ENCODE peak calls at places on chromosomes 3 and 15, in ten cellular contexts. F is upper lobe of left lung, C is tibial nerve, Y is body of pancreas, B is HCT116, A is K562, D is sigmoid colon, W is gastrocnemius medialis, I is heart left ventricle, Z is transverse colon. V is an unnamed sample. For H3K4me1 and H3K27me3, the result is how much of the 10 kb centered on the place peaks cover.

GRCh38 chr3:173921741-173922140 is 524.2 kb downstream of the NLGN1 start:
- DNase-seq in D (no peak), C (no peak), Z (no peak), A (no peak), Y (no peak), I (no peak), W (no peak), B (no peak), F (no peak), V (no peak)

GRCh38 chr3:52280046-52280445 is 1.6 kb upstream of the WDR82 start:
- DNase-seq in Z (no peak), W (no peak), D (no peak), I (no peak), C (no peak), F (no peak), B (no peak), Y (no peak), A (peak), V (no peak)

GRCh38 chr3:16456784-16457415 is 56.6 kb downstream of the RFTN1 start:
- DNase-seq in C (no peak), B (no peak), Z (peak), D (no peak), F (no peak), A (no peak), W (no peak), Y (no peak), I (peak), V (no peak)

GRCh38 chr3:189629803-189630455 is 1.3 kb upstream of the TP63 start:
- DNase-seq in D (no peak), Z (no peak), Y (peak), C (peak), F (no peak), W (no peak), A (no peak), I (peak), B (no peak), V (no peak)

GRCh38 chr15:45151998-45152828 is 22.4 kb downstream of the DUOX1 start:
- DNase-seq in W (no peak), A (no peak), B (no peak), Y (no peak), D (no peak), I (no peak), Z (no peak), F (peak), C (no peak), V (no peak)

GRCh38 chr15:88894348-88894818 is 961 bp downstream of the HAPLN3 start:
- DNase-seq in D (no peak), Z (peak), C (no peak), W (peak), Y (peak), F (peak), I (no peak), A (peak), B (no peak), V (no peak)

GRCh38 chr3:16300282-16300681 is 35.3 kb downstream of the OXNAD1 start:
- DNase-seq in Y (no peak), I (no peak), W (no peak), Z (no peak), B (no peak), D (no peak), C (no peak), F (no peak), A (no peak), V (no peak)

GRCh38 chr3:72158639-72159005 is 373.7 kb upstream of the PROK2 start:
- DNase-seq in Y (no peak), Z (no peak), A (no peak), C (no peak), B (no peak), D (no peak), W (no peak), I (no peak), F (no peak), V (no peak)

GRCh38 chr3:62371735-62372591 is 1.4 kb downstream of the FEZF2 start:
- DNase-seq in A (no peak), Y (no peak), D (no peak), W (no peak), Z (no peak), B (no peak), F (peak), C (no peak), I (no peak), V (no peak)

GRCh38 chr3:112682361-112682760 is 41.4 kb upstream of the CCDC80 start:
- DNase-seq in D (no peak), C (no peak), B (no peak), F (no peak), I (no peak), Y (no peak), W (no peak), A (no peak), Z (no peak), V (no peak)

GRCh38 chr15:76337047-76337738 is 620 bp downstream of the ISL2 start:
- DNase-seq in A (peak), F (no peak), C (no peak), I (no peak), D (no peak), W (no peak), Z (peak), B (no peak), Y (no peak), V (no peak)

GRCh38 chr3:130963878-130964277 is 62.7 kb downstream of the ASTE1 start:
- DNase-seq in I (no peak), F (no peak), D (no peak), Z (no peak), B (peak), A (no peak), W (no peak), C (no peak), Y (no peak), V (no peak)

GRCh38 chr3:192835818-192836468 is 81.7 kb downstream of the MB21D2 start:
- DNase-seq in A (no peak), Z (peak), B (no peak), Y (no peak), W (no peak), D (peak), I (no peak), C (no peak), F (no peak), V (no peak)

GRCh38 chr3:9399746-9400145 is 2.3 kb downstream of the SETD5 start:
- DNase-seq in W (peak), D (peak), Y (peak), A (peak), Z (peak), B (peak), F (no peak), I (peak), C (peak), V (no peak)

GRCh38 chr15:74203914-74204431 is 1.4 kb upstream of the STRA6 start:
- DNase-seq in F (no peak), B (no peak), Y (no peak), I (no peak), D (no peak), C (peak), W (no peak), Z (no peak), A (peak), V (no peak)

GRCh38 chr3:118628704-118629341 is 405.8 kb downstream of the IGSF11 start:
- DNase-seq in W (no peak), B (peak), D (peak), Y (peak), Z (peak), F (no peak), C (peak), A (peak), I (peak), V (no peak)

GRCh38 chr15:88375234-88375926 is 91.8 kb downstream of the MRPL46 start:
- DNase-seq in Z (no peak), F (no peak), Y (no peak), C (no peak), I (no peak), D (no peak), B (no peak), W (no peak), A (peak), V (no peak)

GRCh38 chr15:99619712-99620111 is 53.9 kb downstream of the MEF2A start:
- DNase-seq in D (no peak), A (no peak), Y (no peak), F (no peak), W (no peak), C (no peak), Z (no peak), I (no peak), B (no peak), V (no peak)

GRCh38 chr3:54122802-54123537 is 618 bp downstream of the CACNA2D3 start:
- DNase-seq in D (no peak), A (no peak), W (no peak), B (no peak), Z (no peak), I (no peak), Y (no peak), C (no peak), F (peak), V (no peak)

GRCh38 chr15:72790302-72790955 is 6.9 kb upstream of the ADPGK start:
- DNase-seq in Y (no peak), W (no peak), B (no peak), C (no peak), F (no peak), A (no peak), I (no peak), D (no peak), Z (no peak), V (no peak)

GRCh38 chr3:128726691-128727031 is 678 bp downstream of the RAB7A start:
- DNase-seq in C (peak), F (no peak), Z (peak), B (no peak), I (peak), W (peak), D (peak), Y (peak), A (peak), V (peak)

GRCh38 chr15:58566029-58566428 is 134.2 kb downstream of the LIPC start:
- DNase-seq in Y (no peak), A (no peak), D (no peak), Z (no peak), B (no peak), C (no peak), I (no peak), F (no peak), W (no peak), V (no peak)

GRCh38 chr15:77538793-77539487 is 93.8 kb downstream of the LINGO1 start:
- DNase-seq in I (no peak), Y (peak), B (no peak), F (no peak), D (peak), A (no peak), C (no peak), Z (peak), W (no peak), V (no peak)

GRCh38 chr3:143736651-143737050 is 111.6 kb downstream of the SLC9A9 start:
- DNase-seq in Y (no peak), B (no peak), A (no peak), F (no peak), I (no peak), W (no peak), Z (no peak), D (no peak), C (no peak), V (no peak)

GRCh38 chr3:131812433-131812832 is 222.4 kb downstream of the CPNE4 start:
- DNase-seq in D (no peak), B (no peak), Y (no peak), A (no peak), F (no peak), I (no peak), C (no peak), W (no peak), Z (no peak), V (no peak)

GRCh38 chr3:135800071-135800549 is 165.4 kb upstream of the PPP2R3A start:
- DNase-seq in F (no peak), A (no peak), W (no peak), Z (no peak), B (no peak), D (no peak), C (no peak), Y (no peak), I (no peak), V (no peak)

GRCh38 chr3:16793321-16793720 is 91.4 kb upstream of the PLCL2 start:
- DNase-seq in Z (no peak), D (no peak), B (no peak), F (no peak), I (no peak), W (no peak), C (no peak), Y (no peak), A (no peak), V (no peak)

GRCh38 chr3:5226783-5227182 is 39.3 kb downstream of the EDEM1 start:
- DNase-seq in A (peak), D (no peak), I (no peak), F (no peak), C (no peak), W (no peak), Z (no peak), B (peak), Y (no peak), V (no peak)

GRCh38 chr3:49539659-49540560 is 14.4 kb upstream of the BSN start:
- DNase-seq in Z (peak), I (peak), W (peak), F (peak), B (peak), Y (peak), D (peak), C (peak), A (peak), V (peak)
- TF ChIP-seq POLR2A in Z (no peak), I (no peak), W (peak), F (no peak), B (no peak), Y (peak), D (peak), C (peak), A (peak), V (no peak)

DNA sequence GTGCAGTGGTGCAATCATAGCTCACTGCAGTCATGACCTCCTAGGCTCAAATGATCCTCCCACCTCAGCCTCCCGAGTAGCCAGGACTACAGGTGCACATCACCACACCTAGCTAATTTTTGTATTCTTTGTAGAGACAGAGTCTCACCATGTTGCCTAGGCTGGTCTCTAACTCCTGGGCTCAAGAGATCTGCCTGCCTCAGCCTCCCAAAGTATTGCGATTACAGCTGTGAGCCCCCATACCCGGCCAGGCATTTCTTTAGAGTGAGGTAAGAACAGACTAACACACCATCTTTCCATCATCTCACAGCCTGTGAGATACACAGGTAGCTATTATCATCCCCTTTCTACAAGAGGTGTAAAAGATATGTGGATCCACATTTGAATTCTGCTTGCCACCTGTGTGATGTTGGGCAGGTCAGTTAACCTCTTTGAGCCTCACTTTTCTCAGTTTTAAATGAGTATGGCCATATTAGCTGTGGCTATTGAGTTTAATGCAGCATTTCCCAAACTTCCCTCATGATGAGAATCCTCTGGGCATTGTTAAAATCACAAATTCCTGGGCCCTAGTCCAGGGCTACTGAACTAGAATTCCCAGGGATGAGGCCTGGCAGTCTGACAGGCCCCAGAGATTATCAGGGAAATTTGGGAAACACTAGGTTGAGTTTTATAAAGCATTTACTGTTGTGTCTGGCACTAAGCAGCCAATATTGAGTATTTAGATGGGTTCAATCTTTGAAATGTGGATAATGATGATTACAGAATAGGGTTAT is 46.0 kb downstream of the ANP32A start:
- DNase-seq in B (no peak), I (no peak), F (no peak), W (no peak), Y (no peak), C (no peak), D (no peak), Z (no peak), A (no peak), V (no peak)
- H3K4me1 ChIP-seq in B (under half), I (under half), F (under half), W (under half), Y (under half), C (under half), D (under half), Z (under half), A (under half), V (under half)

GRCh38 chr3:10845240-10845761 is 29.3 kb downstream of the SLC6A11 start:
- DNase-seq in B (no peak), C (no peak), D (no peak), Z (no peak), A (no peak), F (no peak), I (no peak), Y (no peak), W (peak), V (no peak)
- H3K27me3 ChIP-seq in B (half or more), C (under half), D (under half), Z (under half), A (under half), F (under half), I (under half), Y (under half), W (under half), V (under half)

GRCh38 chr3:47847801-47848518 is 45.0 kb downstream of the DHX30 start:
- DNase-seq in D (no peak), A (no peak), Z (no peak), W (no peak), F (peak), Y (no peak), I (no peak), C (no peak), B (no peak), V (no peak)

GRCh38 chr3:47848599-47849117 is 45.7 kb downstream of the DHX30 start:
- DNase-seq in C (no peak), D (no peak), Y (no peak), Z (no peak), F (peak), A (no peak), B (no peak), I (no peak), W (no peak), V (no peak)

GRCh38 chr3:47846186-47846879 is 43.4 kb downstream of the DHX30 start:
- DNase-seq in W (no peak), Y (no peak), B (no peak), I (no peak), C (no peak), A (no peak), D (no peak), F (peak), Z (no peak), V (no peak)

GRCh38 chr3:47847256-47847655 is 44.3 kb downstream of the DHX30 start:
- DNase-seq in F (no peak), B (no peak), Z (no peak), C (no peak), D (no peak), I (no peak), Y (no peak), W (peak), A (no peak), V (no peak)

DNA sequence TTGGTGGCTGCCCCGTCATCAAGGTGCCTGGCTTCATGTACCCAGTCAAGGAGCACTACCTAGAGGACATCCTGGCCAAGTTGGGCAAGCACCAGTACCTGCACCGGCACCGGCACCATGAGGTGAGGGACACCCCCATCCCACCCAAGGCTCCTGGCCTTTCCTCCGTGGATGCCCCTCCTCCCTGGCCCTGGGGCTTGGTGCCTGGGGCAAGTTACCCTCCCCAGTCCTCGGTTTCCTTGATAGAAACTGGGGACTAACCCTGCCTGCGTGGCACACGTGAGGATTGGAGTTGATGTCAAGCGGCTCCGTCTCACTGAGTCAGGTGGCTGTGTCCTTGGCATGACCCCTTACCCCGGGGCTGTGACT is 43.9 kb downstream of the DHX30 start:
- DNase-seq in Z (no peak), I (no peak), F (no peak), A (no peak), W (no peak), C (no peak), D (no peak), Y (no peak), B (no peak), V (no peak)
- TF ChIP-seq POLR2A in Z (no peak), I (no peak), F (no peak), A (peak), W (no peak), C (no peak), D (no peak), Y (no peak), B (no peak), V (no peak)

GRCh38 chr15:67137319-67137718 is 71.9 kb downstream of the SMAD3 start:
- DNase-seq in Z (no peak), F (no peak), I (no peak), C (no peak), B (no peak), D (no peak), A (no peak), W (no peak), Y (no peak), V (no peak)
- H3K4me1 ChIP-seq in Z (under half), F (half or more), I (half or more), C (half or more), B (under half), D (half or more), A (under half), W (half or more), Y (half or more), V (half or more)

DNA sequence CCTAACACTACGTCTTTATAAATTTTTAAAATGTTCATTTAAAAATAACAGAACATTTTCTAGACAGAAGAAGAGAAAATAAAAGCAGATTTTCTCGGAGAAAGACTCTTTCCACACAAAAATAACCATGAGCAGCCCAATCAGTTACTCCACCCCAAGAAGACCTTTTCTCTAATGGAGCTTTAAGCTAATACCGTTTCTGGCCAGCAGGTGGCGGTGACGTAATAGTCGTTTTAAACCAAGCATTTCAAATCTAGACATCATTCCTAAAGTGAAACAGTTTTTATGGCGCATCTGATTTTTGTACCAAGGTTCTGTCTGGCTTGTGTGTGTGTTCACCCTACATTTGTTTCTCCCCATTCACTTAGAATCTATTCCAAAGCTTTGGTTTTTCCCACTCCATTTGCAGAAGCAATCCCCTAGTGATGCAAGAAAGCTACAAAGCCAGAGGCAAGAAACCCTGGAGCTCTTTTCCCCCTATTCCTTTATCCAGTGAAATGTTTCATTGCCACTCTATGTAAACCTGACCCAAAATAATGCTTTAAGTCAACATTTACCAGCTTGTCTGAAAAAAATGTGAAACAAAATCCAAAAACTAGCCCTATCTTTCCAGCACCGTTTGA is 336.7 kb upstream of the IGF1R start:
- DNase-seq in A (peak), W (peak), B (peak), Y (peak), I (peak), D (peak), C (peak), F (no peak), Z (peak), V (peak)
- H3K27me3 ChIP-seq in A (under half), W (under half), B (under half), Y (under half), I (under half), D (under half), C (under half), F (under half), Z (under half), V (under half)

GRCh38 chr3:11384074-11384473 is 111.9 kb downstream of the ATG7 start:
- DNase-seq in Y (no peak), F (no peak), W (no peak), D (no peak), I (no peak), B (no peak), A (no peak), C (no peak), Z (no peak), V (no peak)

GRCh38 chr3:11385908-11386307 is 113.7 kb downstream of the ATG7 start:
- DNase-seq in Z (no peak), C (no peak), B (no peak), W (no peak), F (no peak), D (no peak), Y (no peak), A (no peak), I (no peak), V (no peak)

GRCh38 chr3:11386413-11387155 is 114.4 kb downstream of the ATG7 start:
- DNase-seq in D (peak), I (no peak), C (no peak), F (no peak), A (no peak), Z (no peak), Y (no peak), W (no peak), B (no peak), V (no peak)

GRCh38 chr3:11382146-11382545 is 109.9 kb downstream of the ATG7 start:
- DNase-seq in A (no peak), W (no peak), C (no peak), Z (no peak), D (no peak), Y (no peak), I (no peak), B (no peak), F (no peak), V (no peak)

GRCh38 chr3:11385329-11385728 is 113.1 kb downstream of the ATG7 start:
- DNase-seq in C (no peak), B (no peak), Z (no peak), D (no peak), W (no peak), Y (no peak), I (no peak), A (no peak), F (no peak), V (no peak)
- TF ChIP-seq POLR2A in C (no peak), B (no peak), Z (no peak), D (no peak), W (no peak), Y (no peak), I (no peak), A (no peak), F (no peak), V (no peak)